ENCODE peak calls at places on chromosomes 3 and 15, in four cellular contexts. U is G401, N is 8988T, T is iris pigment epithelial cell. Y is an unnamed sample.
A peak's percentile ranks its signal among the peaks of the same experiment; 100 is the strongest.

GRCh38 chr3:32432711-32433530 is 41.3 kb downstream of the CMTM7 start:
- DNase-seq in U (no peak), T (peak; percentile 39), N (no peak), Y (peak; percentile 33)

GRCh38 chr3:5126586-5126985 is 4.5 kb downstream of the ARL8B start:
- DNase-seq in T (peak; percentile 69), N (no peak), U (no peak), Y (peak; percentile 65)

GRCh38 chr15:67548862-67549651 is 6.6 kb downstream of the MAP2K5 start:
- DNase-seq in T (no peak), U (peak; percentile 86), N (no peak), Y (no peak)

GRCh38 chr3:190608850-190609589 is 95.1 kb downstream of the IL1RAP start:
- DNase-seq in U (no peak), N (no peak), T (no peak), Y (no peak)

GRCh38 chr3:86800116-86800515 is 190.8 kb downstream of the VGLL3 start:
- DNase-seq in T (peak; percentile 20), U (no peak), N (no peak), Y (no peak)

GRCh38 chr3:165339753-165340152 is 143.6 kb upstream of the SLITRK3 start:
- DNase-seq in N (no peak), U (peak; percentile 18), T (peak; percentile 1), Y (peak; percentile 28)

GRCh38 chr15:44194397-44195150 is 497 bp downstream of the FRMD5 start:
- DNase-seq in N (peak; percentile 40), T (peak; percentile 84), U (peak; percentile 57), Y (peak; percentile 46)

GRCh38 chr15:98312913-98313312 is 335.4 kb upstream of the IGF1R start:
- DNase-seq in N (no peak), T (no peak), U (no peak), Y (no peak)

GRCh38 chr3:183308746-183309145 is 55.7 kb downstream of the B3GNT5 start:
- DNase-seq in U (no peak), N (no peak), T (no peak), Y (no peak)

GRCh38 chr3:65048151-65048550 is 360.4 kb upstream of the ADAMTS9 start:
- DNase-seq in N (no peak), T (no peak), U (no peak), Y (no peak)

GRCh38 chr3:147651107-147651506 is 241.9 kb downstream of the ZIC1 start:
- DNase-seq in N (no peak), U (no peak), T (peak; percentile 14), Y (peak; percentile 48)

GRCh38 chr15:94327356-94327936 is 96.1 kb downstream of the MCTP2 start:
- DNase-seq in T (peak; percentile 42), U (peak; percentile 3), N (no peak), Y (peak; percentile 48)

GRCh38 chr3:44125241-44125640 is 116.4 kb upstream of the TOPAZ1 start:
- DNase-seq in U (no peak), N (no peak), T (peak; percentile 9), Y (peak; percentile 59)

GRCh38 chr3:130963878-130964277 is 62.7 kb downstream of the ASTE1 start:
- DNase-seq in U (no peak), N (no peak), T (peak; percentile 98), Y (peak; percentile 92)

GRCh38 chr15:33293619-33294309 is 17.0 kb upstream of the RYR3 start:
- DNase-seq in T (peak; percentile 19), U (no peak), N (no peak), Y (peak; percentile 12)

GRCh38 chr3:13301295-13301987 is 118.7 kb downstream of the NUP210 start:
- DNase-seq in U (no peak), T (peak; percentile 75), N (no peak), Y (peak; percentile 62)

GRCh38 chr3:184662192-184662591 is 49.7 kb downstream of the MAGEF1 start:
- DNase-seq in N (no peak), U (no peak), T (no peak), Y (peak; percentile 36)

GRCh38 chr3:55491296-55491816 is 4.2 kb upstream of the WNT5A start:
- DNase-seq in N (no peak), T (peak; percentile 89), U (no peak), Y (peak; percentile 93)

GRCh38 chr3:101310580-101311375 is 9.6 kb downstream of the IMPG2 start:
- DNase-seq in N (no peak), T (peak; percentile 72), U (no peak), Y (peak; percentile 83)

GRCh38 chr3:168034152-168034928 is 61.4 kb downstream of the GOLIM4 start:
- DNase-seq in N (no peak), U (peak; percentile 16), T (peak; percentile 78), Y (peak; percentile 83)

GRCh38 chr15:40055576-40056293 is 16.8 kb upstream of the SRP14 start:
- DNase-seq in T (no peak), N (no peak), U (peak; percentile 64), Y (no peak)

GRCh38 chr3:86594838-86595237 is 396.1 kb downstream of the VGLL3 start:
- DNase-seq in U (no peak), T (no peak), N (no peak), Y (no peak)

GRCh38 chr3:159252772-159253384 is 451.0 kb downstream of the MFSD1 start:
- DNase-seq in T (peak; percentile 85), U (no peak), N (no peak), Y (peak; percentile 82)

GRCh38 chr3:24454862-24455261 is 39.8 kb downstream of the THRB start:
- DNase-seq in T (no peak), U (no peak), N (no peak), Y (no peak)

GRCh38 chr3:175659951-175660350 is 800.8 kb downstream of the NAALADL2 start:
- DNase-seq in U (no peak), T (no peak), N (no peak), Y (peak; percentile 3)

GRCh38 chr3:33791477-33792166 is 6.8 kb upstream of the PDCD6IP start:
- DNase-seq in U (no peak), T (peak; percentile 88), N (no peak), Y (peak; percentile 83)

GRCh38 chr15:85463273-85463937 is 83.0 kb downstream of the AKAP13 start:
- DNase-seq in N (no peak), U (no peak), T (no peak), Y (no peak)

GRCh38 chr3:114519415-114519814 is 225.6 kb downstream of the TIGIT start:
- DNase-seq in T (peak; percentile 89), N (no peak), U (peak; percentile 55), Y (peak; percentile 61)

GRCh38 chr3:112390783-112391641 is 58.1 kb downstream of the CD200 start:
- DNase-seq in T (peak; percentile 98), N (peak; percentile 10), U (peak; percentile 3), Y (peak; percentile 79)

GRCh38 chr3:183895296-183895695 is 10.6 kb upstream of the PARL start:
- DNase-seq in N (peak; percentile 64), T (peak; percentile 57), U (peak; percentile 62), Y (peak; percentile 58)

GRCh38 chr3:136750209-136750921 is 1.8 kb downstream of the STAG1 start:
- DNase-seq in U (peak; percentile 44), N (no peak), T (no peak), Y (peak; percentile 20)

GRCh38 chr15:69463182-69463756 is 10.7 kb downstream of the RPLP1 start:
- DNase-seq in U (no peak), N (no peak), T (peak; percentile 49), Y (no peak)

GRCh38 chr3:112569265-112569664 is 7.4 kb downstream of the SLC35A5 start:
- DNase-seq in N (no peak), T (peak; percentile 35), U (no peak), Y (no peak)

GRCh38 chr3:40718681-40719080 is 193.9 kb downstream of the ZNF621 start:
- DNase-seq in U (no peak), T (no peak), N (no peak), Y (no peak)

GRCh38 chr3:193764959-193765358 is 172.0 kb downstream of the OPA1 start:
- DNase-seq in N (no peak), T (no peak), U (no peak), Y (peak; percentile 17)

Y was measured in fibroblast of mammary gland.